ENCODE peak calls at places on chromosomes 11 and 22, in eight cellular contexts. Z, Q, I, X, G, U, E and N are unnamed samples. For H3K9me2, the result is how much of the 10 kb centered on the place peaks cover.

GRCh38 chr11:118200901-118201680 is 23.7 kb downstream of the JAML start:
- DNase-seq in Z (no peak), Q (no peak), I (no peak), X (no peak), G (no peak), U (no peak), E (no peak), N (no peak)

GRCh38 chr11:103805688-103806009 is 230.8 kb upstream of the DDI1 start:
- DNase-seq in Z (no peak), Q (no peak), I (no peak), X (no peak), G (no peak), U (no peak), E (no peak), N (no peak)

GRCh38 chr11:20105427-20105826 is 54.8 kb downstream of the DBX1 start:
- DNase-seq in Z (no peak), Q (no peak), I (no peak), X (no peak), G (no peak), U (no peak), E (no peak), N (no peak)

GRCh38 chr11:78094250-78094649 is 14.6 kb upstream of the NDUFC2 start:
- DNase-seq in Z (no peak), Q (no peak), I (no peak), X (no peak), G (no peak), U (no peak), E (no peak), N (no peak)

GRCh38 chr22:39240841-39241631 is 3.7 kb downstream of the PDGFB start:
- DNase-seq in Z (peak), Q (peak), I (no peak), X (peak), G (no peak), U (peak), E (no peak), N (peak)

GRCh38 chr11:96319901-96320656 is 22.9 kb downstream of the MAML2 start:
- DNase-seq in Z (no peak), Q (no peak), I (no peak), X (no peak), G (no peak), U (no peak), E (no peak), N (no peak)

GRCh38 chr11:75508051-75508561 is 17.6 kb downstream of the GDPD5 start:
- DNase-seq in Z (no peak), Q (no peak), I (no peak), X (no peak), G (peak), U (no peak), E (peak), N (no peak)

GRCh38 chr11:70404244-70404643 is 5.9 kb downstream of the CTTN start:
- DNase-seq in Z (no peak), Q (no peak), I (no peak), X (no peak), G (no peak), U (no peak), E (no peak), N (no peak)

GRCh38 chr11:46414899-46415298 is 23.3 kb upstream of the CHRM4 start:
- DNase-seq in Z (no peak), Q (no peak), I (no peak), X (no peak), G (no peak), U (no peak), E (no peak), N (no peak)

GRCh38 chr11:79404325-79404724 is 36.5 kb downstream of the TENM4 start:
- DNase-seq in Z (no peak), Q (no peak), I (no peak), X (no peak), G (no peak), U (no peak), E (no peak), N (no peak)

GRCh38 chr11:83046626-83047172 is 25.0 kb downstream of the RAB30 start:
- DNase-seq in Z (no peak), Q (no peak), I (no peak), X (no peak), G (no peak), U (no peak), E (no peak), N (no peak)

GRCh38 chr11:8338138-8338537 is 74.5 kb upstream of the LMO1 start:
- DNase-seq in Z (no peak), Q (peak), I (peak), X (no peak), G (peak), U (peak), E (peak), N (peak)

GRCh38 chr22:19877626-19878339 is 23.1 kb upstream of the GNB1L start:
- DNase-seq in Z (no peak), Q (no peak), I (no peak), X (no peak), G (no peak), U (no peak), E (no peak), N (no peak)

GRCh38 chr22:39178206-39179111 is 26.0 kb upstream of the CBX7 start:
- DNase-seq in Z (no peak), Q (no peak), I (no peak), X (no peak), G (no peak), U (peak), E (no peak), N (no peak)

GRCh38 chr22:29716814-29717213 is 3.0 kb upstream of the CABP7 start:
- DNase-seq in Z (peak), Q (peak), I (peak), X (peak), G (peak), U (peak), E (no peak), N (peak)

GRCh38 chr22:50544746-50545253 is 899 bp upstream of the KLHDC7B start:
- DNase-seq in Z (no peak), Q (no peak), I (no peak), X (peak), G (peak), U (no peak), E (no peak), N (peak)

GRCh38 chr22:42920101-42920820 is 63.2 kb upstream of the ARFGAP3 start:
- DNase-seq in Z (no peak), Q (no peak), I (no peak), X (no peak), G (no peak), U (no peak), E (no peak), N (no peak)

GRCh38 chr11:80837051-80837450 is 1396.2 kb upstream of the TENM4 start:
- DNase-seq in Z (no peak), Q (no peak), I (no peak), X (no peak), G (no peak), U (no peak), E (no peak), N (no peak)

GRCh38 chr11:104435498-104435897 is 271.6 kb upstream of the PDGFD start:
- DNase-seq in Z (no peak), Q (no peak), I (no peak), X (no peak), G (no peak), U (no peak), E (no peak), N (no peak)

GRCh38 chr11:101862410-101863233 is 52.2 kb upstream of the CEP126 start:
- DNase-seq in Z (no peak), Q (peak), I (peak), X (peak), G (peak), U (peak), E (peak), N (peak)

GRCh38 chr11:63840356-63841060 is 1.6 kb downstream of the MARK2 start:
- DNase-seq in Z (peak), Q (no peak), I (no peak), X (no peak), G (peak), U (no peak), E (no peak), N (no peak)

GRCh38 chr11:46597609-46598219 is 3.9 kb upstream of the AMBRA1 start:
- DNase-seq in Z (no peak), Q (no peak), I (no peak), X (no peak), G (no peak), U (no peak), E (no peak), N (no peak)

GRCh38 chr11:65781152-65781961 is 581 bp upstream of the AP5B1 start:
- DNase-seq in Z (no peak), Q (no peak), I (peak), X (no peak), G (no peak), U (peak), E (peak), N (peak)

GRCh38 chr11:5178046-5178837 is 22.2 kb downstream of the OR51V1 start:
- DNase-seq in Z (no peak), Q (no peak), I (no peak), X (no peak), G (no peak), U (no peak), E (no peak), N (no peak)

GRCh38 chr11:68968306-68969255 is 12.2 kb downstream of the MRGPRD start:
- DNase-seq in Z (no peak), Q (no peak), I (peak), X (no peak), G (no peak), U (no peak), E (no peak), N (no peak)

GRCh38 chr11:30619767-30620166 is 33.6 kb upstream of the MPPED2 start:
- DNase-seq in Z (no peak), Q (no peak), I (no peak), X (no peak), G (no peak), U (no peak), E (no peak), N (no peak)
- H3K9me2 ChIP-seq in Z (under half), Q (under half), I (under half), X (under half), G (under half), U (under half), E (under half), N (under half)

DNA sequence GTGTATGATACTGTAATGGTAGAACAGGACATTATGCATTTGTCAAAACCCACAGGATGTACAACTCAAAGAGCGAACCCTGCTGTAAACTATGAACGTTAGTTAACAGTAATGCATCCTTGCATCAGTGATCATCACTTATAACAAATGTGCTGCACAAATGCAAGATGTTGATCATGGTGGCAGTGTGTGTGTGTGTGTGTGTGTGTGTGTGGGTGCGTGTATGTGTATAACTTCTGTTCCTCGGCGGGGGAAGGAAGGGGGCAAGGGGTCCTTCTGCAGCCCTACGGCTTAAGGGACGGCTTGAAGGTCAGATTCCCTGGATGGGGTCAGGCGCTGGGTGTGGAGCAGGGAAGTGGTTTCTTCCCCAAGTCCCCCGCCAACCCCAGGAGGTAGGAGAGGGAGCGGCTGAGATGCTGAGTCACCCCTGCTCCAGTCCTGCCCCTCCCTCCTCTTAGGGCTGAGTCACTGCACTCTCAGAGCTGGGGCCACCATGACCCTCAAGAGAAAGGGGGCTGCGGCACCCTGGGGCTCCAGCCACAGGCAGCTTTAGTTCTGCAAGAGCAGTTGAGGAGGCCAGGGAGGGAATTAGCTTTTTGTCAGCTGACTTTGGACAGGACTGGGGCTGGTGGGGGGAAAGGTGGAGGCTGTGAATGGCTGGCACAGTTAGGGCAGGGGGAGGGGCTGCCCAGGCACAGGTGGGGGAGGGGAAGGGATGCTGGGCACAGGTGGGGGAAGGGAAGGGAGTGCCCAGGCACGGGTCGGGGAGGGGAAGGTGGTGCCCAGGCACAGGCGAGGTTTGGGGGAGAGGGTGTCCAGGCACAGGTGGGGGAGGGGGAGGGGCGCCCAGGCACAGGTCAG is 8.8 kb upstream of the CTSD start:
- DNase-seq in Z (no peak), Q (peak), I (peak), X (peak), G (peak), U (peak), E (no peak), N (peak)
- H3K4me2 ChIP-seq in Z (no peak), Q (peak), I (peak), X (peak), G (peak), U (peak), E (peak), N (peak)

GRCh38 chr11:62804310-62805043 is 763 bp downstream of the NXF1 start:
- DNase-seq in Z (peak), Q (no peak), I (no peak), X (no peak), G (peak), U (peak), E (no peak), N (peak)

GRCh38 chr11:62805991-62806441 is 776 bp upstream of the NXF1 start:
- DNase-seq in Z (peak), Q (no peak), I (peak), X (no peak), G (peak), U (no peak), E (peak), N (no peak)

GRCh38 chr11:62801071-62801470 is 4.2 kb downstream of the NXF1 start:
- DNase-seq in Z (no peak), Q (no peak), I (no peak), X (no peak), G (no peak), U (no peak), E (no peak), N (no peak)

GRCh38 chr11:62806611-62807121 is 1.4 kb upstream of the NXF1 start:
- DNase-seq in Z (peak), Q (no peak), I (no peak), X (no peak), G (peak), U (no peak), E (no peak), N (peak)

GRCh38 chr11:62805044-62805892 is at the start of gene NXF1:
- DNase-seq in Z (peak), Q (peak), I (peak), X (peak), G (peak), U (peak), E (peak), N (peak)
- TF ChIP-seq CTCF in Z (peak), Q (no peak), I (peak), X (no peak), G (peak), U (peak), E (peak), N (peak)

DNA sequence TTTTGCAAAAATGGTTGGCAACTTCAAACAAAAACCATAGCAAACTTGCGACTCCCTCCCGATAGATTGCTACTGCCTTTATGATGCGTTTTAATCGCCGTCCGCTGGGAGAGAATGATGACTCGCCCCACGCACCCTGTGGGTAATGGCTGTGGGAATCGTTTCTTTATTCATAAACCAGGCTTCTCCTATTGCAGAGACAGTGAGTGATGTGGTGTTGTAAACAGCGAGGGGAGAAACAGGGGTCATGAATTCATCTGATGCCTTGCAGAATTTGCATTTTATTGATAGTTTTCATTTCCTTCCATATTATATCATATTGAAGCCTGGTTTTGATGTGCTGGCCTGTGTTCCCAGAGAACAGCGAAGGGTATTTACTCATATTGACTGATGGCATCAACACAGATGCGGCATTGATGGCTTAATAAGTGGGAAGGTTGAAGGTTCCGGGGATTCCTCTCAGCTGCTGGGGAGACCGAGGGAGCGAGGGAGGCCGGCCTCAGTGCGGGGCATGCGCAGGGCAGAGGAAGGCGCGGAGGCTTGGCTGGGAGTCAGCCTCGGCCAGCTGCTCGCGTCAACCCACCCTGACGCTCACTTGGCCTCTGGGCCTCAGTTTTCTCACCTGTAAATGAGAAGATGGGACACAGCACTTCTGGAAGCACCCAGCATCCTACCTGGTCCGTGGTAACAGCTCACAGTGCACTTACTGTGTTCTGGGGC is 41.3 kb downstream of the ARHGAP8 start:
- DNase-seq in Z (no peak), Q (no peak), I (no peak), X (no peak), G (no peak), U (no peak), E (no peak), N (no peak)
- H3K9me2 ChIP-seq in Z (under half), Q (under half), I (under half), X (under half), G (under half), U (under half), E (under half), N (under half)

GRCh38 chr22:25085930-25086901 is 113.4 kb upstream of the CRYBB3 start:
- DNase-seq in Z (peak), Q (no peak), I (no peak), X (no peak), G (peak), U (no peak), E (no peak), N (peak)
- H3K4me2 ChIP-seq in Z (peak), Q (no peak), I (no peak), X (no peak), G (peak), U (no peak), E (no peak), N (peak)

DNA sequence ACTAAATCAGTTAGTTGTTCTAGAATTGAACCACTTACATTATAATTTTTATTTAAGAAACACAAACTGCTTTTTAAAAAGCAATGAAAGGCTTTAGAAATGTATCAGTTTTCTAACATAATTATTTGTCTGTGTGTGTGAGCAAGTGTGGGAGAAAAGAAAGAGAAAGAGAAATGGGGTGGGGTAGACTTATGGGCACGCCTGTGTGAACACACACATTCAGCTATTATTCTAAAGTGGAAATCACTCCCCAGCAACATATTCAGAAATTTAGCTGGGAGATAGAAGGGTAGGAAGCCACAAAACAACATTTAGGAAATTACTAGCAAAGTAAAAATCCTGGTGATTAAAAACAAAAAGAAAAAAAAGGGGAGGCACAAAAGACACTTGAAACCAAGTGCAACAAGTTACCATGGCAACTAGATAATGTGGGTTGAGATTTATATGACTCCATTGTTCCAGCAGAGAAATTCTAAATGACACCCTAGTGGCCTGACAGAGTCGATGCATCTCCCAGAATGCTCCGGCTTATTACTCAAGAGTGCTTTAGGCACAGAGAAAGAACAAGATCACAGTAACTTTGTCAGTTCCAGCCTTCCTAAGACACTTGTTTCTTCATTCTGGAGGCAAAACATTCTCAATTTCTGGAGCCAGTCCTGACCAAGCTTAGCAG is 444.6 kb downstream of the DLG2 start:
- DNase-seq in Z (peak), Q (peak), I (peak), X (peak), G (peak), U (peak), E (peak), N (peak)
- TF ChIP-seq CTCF in Z (peak), Q (no peak), I (peak), X (peak), G (peak), U (peak), E (peak), N (peak)